ENCODE peak calls at places on chromosomes 5 and 9, in seven cellular contexts. Z, W, R, F, G, B and C are unnamed samples.

GRCh38 chr9:122742003-122742402 is at the start of gene OR1L6:
- DNase-seq in Z (no peak), W (no peak), R (no peak), F (no peak), G (no peak), B (no peak), C (no peak)

GRCh38 chr9:136695435-136695895 is 8.2 kb upstream of the AGPAT2 start:
- DNase-seq in Z (no peak), W (peak), R (no peak), F (no peak), G (peak), B (no peak), C (no peak)

GRCh38 chr9:131500939-131501541 is 1.7 kb upstream of the POMT1 start:
- DNase-seq in Z (no peak), W (no peak), R (no peak), F (no peak), G (no peak), B (peak), C (no peak)

GRCh38 chr9:109307380-109308240 is 13.2 kb downstream of the EPB41L4B start:
- DNase-seq in Z (no peak), W (peak), R (no peak), F (no peak), G (peak), B (no peak), C (no peak)

GRCh38 chr5:133497608-133498348 is 114.6 kb downstream of the FSTL4 start:
- DNase-seq in Z (no peak), W (no peak), R (no peak), F (no peak), G (no peak), B (no peak), C (no peak)

GRCh38 chr9:133673260-133673658 is 37.1 kb downstream of the DBH start:
- DNase-seq in Z (peak), W (no peak), R (no peak), F (no peak), G (no peak), B (no peak), C (no peak)

GRCh38 chr5:88287302-88287701 is 18.7 kb upstream of the TMEM161B start:
- DNase-seq in Z (no peak), W (no peak), R (no peak), F (no peak), G (no peak), B (no peak), C (no peak)

GRCh38 chr5:176830422-176831025 is 20.2 kb downstream of the UNC5A start:
- DNase-seq in Z (no peak), W (no peak), R (no peak), F (no peak), G (no peak), B (no peak), C (no peak)

GRCh38 chr5:32030686-32031478 is 143.2 kb downstream of the GOLPH3 start:
- DNase-seq in Z (no peak), W (no peak), R (no peak), F (no peak), G (no peak), B (no peak), C (no peak)

GRCh38 chr9:20728493-20729220 is 44.6 kb downstream of the FOCAD start:
- DNase-seq in Z (no peak), W (peak), R (no peak), F (no peak), G (no peak), B (no peak), C (no peak)

GRCh38 chr5:181233436-181234115 is 10.1 kb downstream of the RACK1 start:
- DNase-seq in Z (no peak), W (no peak), R (no peak), F (no peak), G (no peak), B (no peak), C (no peak)

GRCh38 chr5:179301796-179302195 is 43.5 kb downstream of the ADAMTS2 start:
- DNase-seq in Z (no peak), W (no peak), R (no peak), F (peak), G (peak), B (no peak), C (no peak)

GRCh38 chr5:65191554-65192126 is 290.1 kb downstream of the ADAMTS6 start:
- DNase-seq in Z (no peak), W (no peak), R (no peak), F (no peak), G (no peak), B (no peak), C (no peak)

GRCh38 chr9:117535439-117535838 is 120.6 kb upstream of the ASTN2 start:
- DNase-seq in Z (peak), W (no peak), R (no peak), F (no peak), G (no peak), B (no peak), C (no peak)

GRCh38 chr5:103414598-103414997 is 148.0 kb downstream of the NUDT12 start:
- DNase-seq in Z (no peak), W (no peak), R (no peak), F (no peak), G (no peak), B (no peak), C (no peak)

GRCh38 chr9:35603506-35603985 is 1.5 kb upstream of the TESK1 start:
- DNase-seq in Z (no peak), W (no peak), R (no peak), F (peak), G (peak), B (peak), C (peak)

GRCh38 chr9:5441043-5441442 is 3.3 kb upstream of the PLGRKT start:
- DNase-seq in Z (no peak), W (peak), R (no peak), F (no peak), G (no peak), B (no peak), C (no peak)

GRCh38 chr9:16671591-16672137 is 198.8 kb downstream of the BNC2 start:
- DNase-seq in Z (no peak), W (no peak), R (no peak), F (no peak), G (no peak), B (peak), C (no peak)

GRCh38 chr5:56829137-56829536 is 13.8 kb downstream of the MAP3K1 start:
- DNase-seq in Z (no peak), W (no peak), R (no peak), F (no peak), G (no peak), B (no peak), C (no peak)

GRCh38 chr9:38418366-38418765 is 5.9 kb downstream of the IGFBPL1 start:
- DNase-seq in Z (no peak), W (no peak), R (no peak), F (peak), G (no peak), B (no peak), C (no peak)

GRCh38 chr5:124650960-124651662 is 95.3 kb downstream of the ZNF608 start:
- DNase-seq in Z (no peak), W (no peak), R (peak), F (no peak), G (no peak), B (no peak), C (no peak)

GRCh38 chr5:42599106-42599505 is 157.5 kb upstream of the CCDC152 start:
- DNase-seq in Z (no peak), W (no peak), R (no peak), F (no peak), G (no peak), B (no peak), C (no peak)

GRCh38 chr9:131197160-131197911 is 72.0 kb downstream of the NUP214 start:
- DNase-seq in Z (no peak), W (no peak), R (no peak), F (no peak), G (no peak), B (no peak), C (no peak)

GRCh38 chr5:169029661-169030274 is 271.2 kb downstream of the SLIT3 start:
- DNase-seq in Z (no peak), W (no peak), R (no peak), F (no peak), G (no peak), B (no peak), C (no peak)

GRCh38 chr5:91456928-91457571 is 73.9 kb upstream of the ARRDC3 start:
- DNase-seq in Z (no peak), W (no peak), R (no peak), F (no peak), G (no peak), B (no peak), C (no peak)

GRCh38 chr9:121674952-121675351 is 23.5 kb downstream of the DAB2IP start:
- DNase-seq in Z (no peak), W (no peak), R (no peak), F (no peak), G (no peak), B (no peak), C (no peak)

GRCh38 chr9:137383453-137384115 is 39.4 kb downstream of the EXD3 start:
- DNase-seq in Z (no peak), W (no peak), R (no peak), F (peak), G (peak), B (no peak), C (no peak)

GRCh38 chr9:134182554-134183219 is 18.3 kb upstream of the RNU6ATAC start:
- DNase-seq in Z (no peak), W (peak), R (no peak), F (peak), G (no peak), B (no peak), C (no peak)

DNA sequence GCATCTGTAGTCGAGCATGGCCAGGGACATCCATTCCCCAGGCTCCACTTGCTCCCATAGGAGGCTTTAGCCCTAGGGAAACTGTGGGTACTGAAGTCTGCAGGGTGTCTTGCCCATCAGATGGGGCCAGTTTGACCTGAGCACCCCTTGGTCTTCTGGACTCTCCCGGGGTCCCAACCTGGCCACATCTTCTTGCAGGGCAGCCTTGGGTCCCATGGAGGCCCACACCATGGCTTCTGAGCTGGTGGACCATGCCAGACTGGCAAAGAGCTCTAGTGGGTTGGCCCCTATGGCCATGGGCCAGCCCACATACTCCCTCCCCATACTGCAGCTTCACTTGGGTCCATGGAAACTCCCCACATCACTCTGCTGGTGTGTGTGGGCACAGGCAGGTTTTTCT is 154.4 kb upstream of the PRLR start:
- DNase-seq in Z (no peak), W (no peak), R (no peak), F (no peak), G (no peak), B (no peak), C (no peak)
- H3K27ac ChIP-seq in Z (no peak), W (no peak), R (no peak), F (no peak), G (no peak), B (no peak), C (no peak)

GRCh38 chr5:38640012-38640395 is 83.6 kb upstream of the LIFR start:
- DNase-seq in Z (no peak), W (peak), R (no peak), F (no peak), G (no peak), B (no peak), C (no peak)
- TF ChIP-seq CTCF in Z (no peak), W (no peak), R (no peak), F (no peak), G (no peak), B (no peak), C (no peak)

DNA sequence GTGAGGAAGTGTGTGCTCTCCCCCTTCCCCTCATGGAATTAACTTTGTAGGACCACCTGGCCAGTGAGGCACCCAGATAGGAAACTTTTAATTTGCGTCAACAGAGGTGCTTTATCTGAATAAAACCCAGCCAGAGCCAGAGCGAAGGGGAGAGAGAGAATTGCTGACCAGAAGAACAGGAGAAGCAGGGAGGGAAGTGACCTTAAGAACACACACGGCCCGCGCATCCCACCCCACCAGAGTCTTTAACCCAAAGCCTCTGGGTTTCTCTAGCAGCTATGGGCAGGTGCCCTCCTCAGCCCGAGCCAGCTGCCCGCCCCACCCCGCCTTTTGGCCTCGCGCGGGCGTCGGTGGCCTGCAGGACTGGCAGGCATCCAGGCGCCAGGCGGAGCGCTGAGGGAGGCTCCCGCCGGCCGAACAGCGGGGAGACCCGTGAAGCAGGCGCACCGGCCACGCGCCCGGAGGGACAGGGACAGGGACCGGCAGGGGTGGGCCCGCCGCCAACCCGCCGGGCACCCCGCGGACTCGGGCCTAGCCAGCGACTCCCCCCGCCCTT is 568 bp downstream of the ERAP1 start:
- DNase-seq in Z (peak), W (peak), R (peak), F (peak), G (peak), B (peak), C (peak)
- H3K27ac ChIP-seq in Z (peak), W (peak), R (peak), F (peak), G (peak), B (peak), C (peak)

DNA sequence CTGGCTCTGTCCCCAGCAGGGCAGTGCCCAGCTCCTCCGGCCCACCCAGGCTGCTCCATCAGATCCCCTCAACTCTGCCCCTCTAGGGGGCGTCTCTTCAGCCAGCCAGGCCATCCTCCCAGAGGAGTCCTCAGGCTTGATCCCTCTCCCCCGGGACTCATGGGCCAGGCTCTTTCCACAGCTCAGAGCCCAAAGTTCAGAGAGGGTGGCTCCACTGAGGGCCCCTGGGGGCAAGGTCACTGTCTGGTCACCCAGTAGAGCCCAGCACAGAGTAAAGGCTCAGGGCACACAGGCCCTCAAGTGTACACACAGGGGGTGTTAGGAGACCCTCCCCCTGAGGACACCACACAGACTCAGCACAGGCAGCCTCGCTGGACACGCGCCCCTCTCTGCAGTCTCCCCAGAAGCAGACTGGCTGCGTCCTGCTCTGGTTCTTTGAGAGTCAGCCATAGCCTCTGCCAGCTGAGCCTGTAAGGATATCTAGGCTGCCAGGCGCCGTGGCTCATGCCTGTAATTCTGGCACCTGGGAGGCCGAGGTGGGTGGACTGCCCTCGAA is 64.8 kb downstream of the PAX5 start:
- DNase-seq in Z (no peak), W (no peak), R (no peak), F (no peak), G (no peak), B (no peak), C (no peak)
- TF ChIP-seq CTCF in Z (no peak), W (no peak), R (no peak), F (no peak), G (no peak), B (no peak), C (no peak)

GRCh38 chr9:72704688-72705375 is 183.4 kb downstream of the TMC1 start:
- DNase-seq in Z (no peak), W (no peak), R (no peak), F (no peak), G (no peak), B (no peak), C (no peak)

GRCh38 chr9:72701510-72701909 is 180.1 kb downstream of the TMC1 start:
- DNase-seq in Z (no peak), W (no peak), R (no peak), F (no peak), G (no peak), B (no peak), C (no peak)

DNA sequence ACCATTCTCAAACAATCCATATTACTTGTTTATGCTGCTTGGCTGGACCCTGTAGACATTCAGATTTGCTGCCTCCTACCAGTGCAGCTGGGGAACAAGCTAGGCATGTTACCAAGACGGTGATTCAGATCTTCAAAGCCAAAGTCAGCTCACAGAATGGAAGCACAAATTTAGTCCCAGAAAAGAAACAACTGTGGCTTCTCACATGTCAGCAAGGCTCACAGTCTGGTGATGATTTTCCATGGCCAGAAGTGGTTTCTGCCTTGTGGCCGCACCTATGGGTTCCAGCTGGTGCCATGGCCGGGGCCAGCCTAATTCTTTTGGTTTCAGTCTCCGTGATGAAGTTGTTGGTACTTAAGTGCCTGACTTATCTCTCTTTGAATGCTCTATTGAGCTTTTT is 182.2 kb downstream of the TMC1 start:
- DNase-seq in Z (no peak), W (no peak), R (no peak), F (no peak), G (no peak), B (no peak), C (no peak)
- H3K27ac ChIP-seq in Z (no peak), W (no peak), R (no peak), F (no peak), G (no peak), B (no peak), C (no peak)

DNA sequence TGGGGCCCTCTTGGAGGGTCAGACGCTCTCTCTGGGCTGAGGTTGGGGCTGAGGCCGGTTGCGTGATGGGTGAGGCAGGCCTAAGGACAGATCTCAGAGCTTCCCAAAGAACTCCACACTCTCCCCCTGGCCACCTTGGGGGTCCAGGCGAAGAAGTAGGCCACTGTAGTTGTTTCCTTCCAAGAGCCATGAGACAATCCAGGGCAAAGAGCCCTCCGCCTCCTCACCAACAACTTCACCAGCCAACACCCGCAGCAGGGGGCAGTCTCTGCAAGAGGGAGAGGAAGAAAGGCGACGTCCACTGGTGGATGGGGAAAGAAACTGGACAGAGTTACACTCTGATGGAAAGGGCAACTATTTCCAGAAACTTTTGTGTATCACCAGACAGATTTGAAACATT is 10.7 kb downstream of the SLC35A4 start:
- DNase-seq in Z (no peak), W (peak), R (no peak), F (peak), G (no peak), B (no peak), C (no peak)
- TF ChIP-seq CTCF in Z (peak), W (peak), R (peak), F (peak), G (no peak), B (no peak), C (no peak)

DNA sequence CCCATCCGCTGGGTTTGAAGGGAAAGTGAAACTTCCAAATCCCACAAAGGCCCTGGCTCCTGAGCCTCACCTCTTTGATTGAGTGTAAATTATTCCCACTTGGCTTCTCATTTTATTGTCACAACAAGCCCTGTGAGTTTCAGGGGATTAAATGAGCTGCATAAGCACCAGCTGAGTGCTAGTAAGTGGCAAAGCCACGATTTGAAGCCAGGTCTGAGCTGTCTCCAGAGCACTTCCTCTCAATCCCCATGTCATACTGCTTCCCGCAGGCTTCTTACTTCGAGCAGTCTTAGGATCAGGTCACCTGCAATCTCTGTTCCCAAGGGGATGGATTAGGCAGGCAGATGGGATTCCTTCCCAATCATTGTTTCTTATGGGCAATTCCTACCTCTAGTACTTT is 18.0 kb downstream of the RPS14 start:
- DNase-seq in Z (no peak), W (no peak), R (no peak), F (no peak), G (no peak), B (no peak), C (no peak)
- H3K27ac ChIP-seq in Z (no peak), W (no peak), R (no peak), F (no peak), G (no peak), B (peak), C (no peak)

GRCh38 chr9:96419691-96419969 is 1.5 kb upstream of the ZNF367 start:
- DNase-seq in Z (no peak), W (no peak), R (no peak), F (no peak), G (no peak), B (no peak), C (no peak)
- TF ChIP-seq CTCF in Z (no peak), W (no peak), R (no peak), F (no peak), G (no peak), B (no peak), C (no peak)

DNA sequence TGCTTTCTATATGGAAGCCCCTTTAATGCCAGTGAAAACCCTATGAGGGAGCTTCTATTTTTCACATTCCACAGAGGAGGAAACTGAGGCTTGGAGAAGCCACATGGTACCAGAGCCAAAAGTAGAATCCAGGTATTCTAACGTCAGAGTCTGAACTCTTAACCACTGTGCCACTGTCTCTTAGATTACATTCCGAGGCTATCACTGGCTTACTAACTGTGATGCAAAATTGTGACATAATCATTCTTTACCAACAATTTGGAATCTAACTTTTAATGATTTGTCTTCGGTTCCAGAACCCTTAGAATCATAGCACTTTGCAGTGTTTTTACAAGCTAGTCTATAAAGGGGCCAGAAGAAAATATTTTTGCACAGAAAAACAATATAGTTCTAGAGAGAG is 59.2 kb downstream of the SLC1A3 start:
- DNase-seq in Z (no peak), W (no peak), R (no peak), F (no peak), G (no peak), B (no peak), C (no peak)
- H3K27ac ChIP-seq in Z (no peak), W (no peak), R (no peak), F (no peak), G (no peak), B (no peak), C (no peak)

GRCh38 chr5:7762267-7762666 is 88.7 kb downstream of the CFAP90 start:
- DNase-seq in Z (no peak), W (no peak), R (no peak), F (no peak), G (no peak), B (no peak), C (no peak)
- TF ChIP-seq CTCF in Z (no peak), W (no peak), R (no peak), F (no peak), G (no peak), B (no peak), C (no peak)